ENCODE peak calls at places on chromosomes 4 and X, in four cellular contexts. T, R, D and I are unnamed samples. For H3K27me3, the result is how much of the 10 kb centered on the place peaks cover.

GRCh38 chrX:155086202-155086840 is 15.0 kb downstream of the BRCC3 start:
- DNase-seq in T (peak), R (peak), D (peak), I (peak)

GRCh38 chrX:19625612-19626011 is 110.3 kb upstream of the MAP3K15 start:
- DNase-seq in T (no peak), R (no peak), D (no peak), I (no peak)

GRCh38 chrX:8273451-8273894 is 102.4 kb upstream of the VCX2 start:
- DNase-seq in T (no peak), R (no peak), D (no peak), I (no peak)

GRCh38 chr4:7139167-7139979 is 53.0 kb upstream of the SORCS2 start:
- DNase-seq in T (no peak), R (no peak), D (no peak), I (peak)

GRCh38 chr4:31366041-31366440 is 645.9 kb downstream of the PCDH7 start:
- DNase-seq in T (no peak), R (no peak), D (no peak), I (no peak)

GRCh38 chrX:1581132-1581531 is 10.3 kb upstream of the AKAP17A start:
- DNase-seq in T (peak), R (no peak), D (peak), I (peak)

GRCh38 chrX:39753296-39753996 is 344.3 kb downstream of the BCOR start:
- DNase-seq in T (no peak), R (no peak), D (peak), I (no peak)

GRCh38 chr4:53601251-53601764 is 10.0 kb upstream of the LNX1 start:
- DNase-seq in T (peak), R (no peak), D (peak), I (peak)

GRCh38 chr4:8538703-8539567 is 41.3 kb upstream of the GPR78 start:
- DNase-seq in T (peak), R (peak), D (no peak), I (no peak)

GRCh38 chrX:100635989-100636320 is 651 bp downstream of the TSPAN6 start:
- DNase-seq in T (no peak), R (no peak), D (no peak), I (no peak)

GRCh38 chrX:152997337-152997736 is 3.4 kb upstream of the PNMA5 start:
- DNase-seq in T (no peak), R (no peak), D (no peak), I (no peak)

GRCh38 chr4:67911128-67911527 is 27.3 kb upstream of the TMPRSS11D start:
- DNase-seq in T (no peak), R (no peak), D (no peak), I (no peak)

GRCh38 chr4:147709999-147710398 is 21.9 kb upstream of the ARHGAP10 start:
- DNase-seq in T (no peak), R (no peak), D (no peak), I (no peak)

GRCh38 chr4:107721436-107722090 is 1.5 kb upstream of the PAPSS1 start:
- DNase-seq in T (no peak), R (no peak), D (no peak), I (no peak)

GRCh38 chr4:34170941-34171340 is 2073.4 kb downstream of the ARAP2 start:
- DNase-seq in T (no peak), R (no peak), D (no peak), I (no peak)

GRCh38 chr4:58871509-58871908 is 1761.3 kb upstream of the IGFBP7 start:
- DNase-seq in T (no peak), R (no peak), D (no peak), I (no peak)

GRCh38 chrX:100731441-100732281 is at the start of gene SYTL4:
- DNase-seq in T (no peak), R (peak), D (peak), I (peak)

GRCh38 chr4:102657206-102657605 is 103.6 kb downstream of the MANBA start:
- DNase-seq in T (no peak), R (no peak), D (no peak), I (no peak)

GRCh38 chr4:173168396-173169177 is at the start of gene GALNT7:
- DNase-seq in T (no peak), R (no peak), D (peak), I (peak)

GRCh38 chrX:115719171-115719570 is 158.2 kb downstream of the PLS3 start:
- DNase-seq in T (no peak), R (no peak), D (no peak), I (no peak)

GRCh38 chr4:15651682-15652081 is 3.5 kb downstream of the FBXL5 start:
- DNase-seq in T (no peak), R (no peak), D (no peak), I (no peak)
- TF ChIP-seq ELF1 in T (no peak), R (no peak), D (no peak), I (no peak)

GRCh38 chr4:797066-797465 is 28.9 kb downstream of the CPLX1 start:
- DNase-seq in T (no peak), R (no peak), D (no peak), I (no peak)

GRCh38 chr4:793941-794621 is 31.8 kb downstream of the CPLX1 start:
- DNase-seq in T (no peak), R (no peak), D (no peak), I (no peak)

GRCh38 chr4:794911-795725 is 30.8 kb downstream of the CPLX1 start:
- DNase-seq in T (no peak), R (no peak), D (peak), I (no peak)

GRCh38 chr4:796206-796605 is 29.7 kb downstream of the CPLX1 start:
- DNase-seq in T (no peak), R (no peak), D (no peak), I (no peak)

GRCh38 chr4:795726-796119 is 30.2 kb downstream of the CPLX1 start:
- DNase-seq in T (no peak), R (no peak), D (no peak), I (no peak)
- H3K27me3 ChIP-seq in T (half or more), R (under half), D (under half), I (under half)

DNA sequence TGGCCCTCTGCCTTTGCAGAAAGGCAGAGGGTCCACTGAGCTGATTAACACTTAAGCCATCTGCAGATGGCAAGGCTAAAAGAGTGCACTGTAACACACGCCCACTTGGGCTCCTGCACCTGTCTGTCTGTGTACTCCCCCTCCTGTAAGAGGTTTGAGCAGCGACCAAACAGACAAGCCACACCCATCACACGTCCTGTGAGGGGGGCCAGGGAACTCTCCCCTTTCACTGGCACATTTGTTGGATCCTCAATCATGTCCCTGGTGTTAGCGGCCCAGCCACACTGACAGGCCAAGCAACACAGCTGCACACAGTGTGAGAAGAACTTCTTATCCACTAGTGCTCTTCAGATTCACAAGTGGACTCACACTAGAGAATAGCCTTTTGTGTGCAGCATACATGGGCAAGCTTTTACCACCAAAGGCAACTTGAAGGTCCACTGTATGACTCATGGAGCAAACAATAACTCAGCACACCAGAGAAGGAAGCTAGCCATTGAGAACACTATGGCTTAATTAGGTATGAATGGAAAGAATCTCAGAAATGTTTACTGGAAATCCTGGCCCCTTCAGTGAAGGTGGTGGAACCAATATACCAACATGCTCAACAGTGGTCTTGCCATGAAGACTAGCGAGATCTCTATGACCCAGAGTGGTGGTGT is 29.1 kb upstream of the UTP14A start:
- DNase-seq in T (peak), R (peak), D (no peak), I (no peak)
- TF ChIP-seq ELF1 in T (no peak), R (no peak), D (no peak), I (no peak)

DNA sequence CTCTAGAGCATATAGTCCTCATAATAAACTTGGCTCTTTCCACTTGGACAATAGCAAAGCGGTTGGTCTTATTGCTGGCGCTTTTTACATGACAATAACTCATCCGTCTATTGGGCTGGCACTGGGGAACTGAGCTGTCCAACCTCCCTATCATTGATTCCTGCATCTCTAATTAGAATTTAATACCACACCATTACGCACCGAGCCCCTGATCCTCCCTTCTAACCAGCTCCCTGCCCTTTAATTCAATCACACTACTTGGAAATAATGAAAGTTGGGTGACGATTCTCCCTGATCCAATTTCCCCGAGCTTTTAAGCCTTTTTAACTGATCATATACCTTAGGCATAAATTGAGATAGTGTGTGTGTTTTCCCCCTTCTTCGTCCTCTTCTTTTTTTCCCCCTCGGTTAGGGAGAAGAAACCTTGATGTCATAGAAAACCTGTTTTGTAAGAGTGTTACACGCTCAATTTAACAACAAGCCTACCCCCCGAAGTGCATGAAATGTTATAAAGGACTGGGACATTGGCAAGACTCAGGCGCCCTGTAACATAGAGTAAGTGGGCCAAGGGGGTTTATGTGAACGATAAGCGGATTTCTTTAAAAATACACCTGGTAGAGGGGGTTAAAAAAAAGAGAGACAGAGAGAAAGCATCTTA is 392 bp upstream of the PHOX2B start:
- DNase-seq in T (no peak), R (no peak), D (no peak), I (peak)
- H3K27me3 ChIP-seq in T (half or more), R (under half), D (under half), I (half or more)